ENCODE peak calls at places on chromosomes 7 and 10, in six cellular contexts. One of them, this sample, is unnamed. For H3K36me3, the result is how much of the 10 kb centered on the place peaks cover.

GRCh38 chr10:63236113-63236935 is 103.2 kb downstream of the NRBF2 start:
- DNase-seq in tibial nerve: no peak
- DNase-seq in brain microvascular endothelial cell: peak
- DNase-seq in CD4-positive, alpha-beta memory T cell: peak
- DNase-seq in heart right ventricle: no peak
- DNase-seq in adrenal gland: no peak
- DNase-seq in this sample: no peak

GRCh38 chr7:64882341-64883112 is 20.5 kb upstream of the ZNF273 start:
- DNase-seq in heart right ventricle: peak
- DNase-seq in adrenal gland: peak
- DNase-seq in brain microvascular endothelial cell: no peak
- DNase-seq in CD4-positive, alpha-beta memory T cell: no peak
- DNase-seq in tibial nerve: peak
- DNase-seq in this sample: no peak

GRCh38 chr10:43209064-43209455 is 57.8 kb downstream of the RASGEF1A start:
- DNase-seq in CD4-positive, alpha-beta memory T cell: no peak
- DNase-seq in adrenal gland: no peak
- DNase-seq in tibial nerve: no peak
- DNase-seq in heart right ventricle: no peak
- DNase-seq in brain microvascular endothelial cell: no peak
- DNase-seq in this sample: no peak

GRCh38 chr7:129376076-129376777 is 58.0 kb upstream of the STRIP2 start:
- DNase-seq in adrenal gland: no peak
- DNase-seq in heart right ventricle: no peak
- DNase-seq in tibial nerve: peak
- DNase-seq in CD4-positive, alpha-beta memory T cell: peak
- DNase-seq in brain microvascular endothelial cell: peak
- DNase-seq in this sample: peak

GRCh38 chr7:1055084-1055450 is 10.7 kb downstream of the GPR146 start:
- DNase-seq in tibial nerve: no peak
- DNase-seq in adrenal gland: no peak
- DNase-seq in CD4-positive, alpha-beta memory T cell: peak
- DNase-seq in heart right ventricle: peak
- DNase-seq in brain microvascular endothelial cell: no peak
- DNase-seq in this sample: peak

GRCh38 chr7:135260930-135261721 is 27.5 kb downstream of the STRA8 start:
- DNase-seq in tibial nerve: no peak
- DNase-seq in adrenal gland: no peak
- DNase-seq in heart right ventricle: no peak
- DNase-seq in brain microvascular endothelial cell: no peak
- DNase-seq in CD4-positive, alpha-beta memory T cell: no peak
- DNase-seq in this sample: no peak

GRCh38 chr10:97517778-97518561 is 19.2 kb downstream of the UBTD1 start:
- DNase-seq in adrenal gland: no peak
- DNase-seq in CD4-positive, alpha-beta memory T cell: no peak
- DNase-seq in brain microvascular endothelial cell: no peak
- DNase-seq in tibial nerve: no peak
- DNase-seq in heart right ventricle: no peak
- DNase-seq in this sample: no peak

GRCh38 chr7:92354214-92354613 is 93.1 kb upstream of the GATAD1 start:
- DNase-seq in tibial nerve: no peak
- DNase-seq in brain microvascular endothelial cell: no peak
- DNase-seq in CD4-positive, alpha-beta memory T cell: no peak
- DNase-seq in adrenal gland: no peak
- DNase-seq in heart right ventricle: no peak
- DNase-seq in this sample: no peak

GRCh38 chr7:15889501-15889900 is 203.0 kb upstream of the MEOX2 start:
- DNase-seq in brain microvascular endothelial cell: peak
- DNase-seq in heart right ventricle: no peak
- DNase-seq in CD4-positive, alpha-beta memory T cell: no peak
- DNase-seq in tibial nerve: peak
- DNase-seq in adrenal gland: no peak
- DNase-seq in this sample: no peak

GRCh38 chr10:26440091-26440445 is 1.9 kb downstream of the APBB1IP start:
- DNase-seq in brain microvascular endothelial cell: no peak
- DNase-seq in heart right ventricle: no peak
- DNase-seq in tibial nerve: no peak
- DNase-seq in adrenal gland: no peak
- DNase-seq in CD4-positive, alpha-beta memory T cell: no peak
- DNase-seq in this sample: no peak
- H3K4me3 ChIP-seq in brain microvascular endothelial cell: no peak
- H3K4me3 ChIP-seq in heart right ventricle: peak
- H3K4me3 ChIP-seq in tibial nerve: no peak
- H3K4me3 ChIP-seq in adrenal gland: no peak
- H3K4me3 ChIP-seq in CD4-positive, alpha-beta memory T cell: peak
- H3K4me3 ChIP-seq in this sample: peak

GRCh38 chr10:124037286-124037685 is 56.1 kb downstream of the CHST15 start:
- DNase-seq in heart right ventricle: no peak
- DNase-seq in brain microvascular endothelial cell: no peak
- DNase-seq in adrenal gland: no peak
- DNase-seq in tibial nerve: no peak
- DNase-seq in CD4-positive, alpha-beta memory T cell: no peak
- DNase-seq in this sample: no peak
- H3K36me3 ChIP-seq in heart right ventricle: under half
- H3K36me3 ChIP-seq in brain microvascular endothelial cell: under half
- H3K36me3 ChIP-seq in adrenal gland: under half
- H3K36me3 ChIP-seq in tibial nerve: under half
- H3K36me3 ChIP-seq in CD4-positive, alpha-beta memory T cell: under half
- H3K36me3 ChIP-seq in this sample: under half

DNA sequence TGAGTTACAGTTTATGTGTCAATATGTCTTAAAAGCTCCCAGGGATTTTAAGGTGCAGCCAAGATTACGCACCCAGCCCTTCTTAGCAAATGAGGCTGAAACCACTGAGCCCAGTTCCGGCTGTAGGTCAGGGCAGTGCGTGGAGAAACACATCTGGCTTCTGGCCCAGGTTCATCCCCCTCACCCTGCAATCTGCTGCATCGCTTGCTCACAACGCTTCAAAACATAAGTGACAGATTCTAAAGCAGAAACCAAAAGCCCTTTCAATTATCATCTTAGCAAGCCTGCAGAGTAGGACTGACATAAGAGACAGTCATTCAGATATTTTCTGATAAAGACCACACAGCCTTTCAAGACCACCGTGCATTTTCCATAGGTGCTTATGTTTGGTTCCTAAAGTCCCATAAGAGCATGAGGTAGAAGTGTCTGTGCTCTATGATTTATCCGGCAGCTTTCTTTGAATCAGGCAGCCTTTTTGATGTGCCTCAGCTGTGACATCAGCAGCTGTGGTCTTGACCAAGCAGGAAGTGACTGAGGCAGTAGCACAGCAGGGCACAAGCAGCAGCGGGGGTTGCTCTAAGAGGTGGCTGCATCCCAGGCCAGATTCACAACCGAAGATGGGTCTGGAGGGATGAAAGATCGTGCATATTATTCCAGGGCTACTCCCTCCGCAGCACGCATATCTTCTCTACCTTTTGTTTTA is 72.1 kb upstream of the LYZL2 start:
- DNase-seq in adrenal gland: no peak
- DNase-seq in brain microvascular endothelial cell: peak
- DNase-seq in tibial nerve: no peak
- DNase-seq in heart right ventricle: no peak
- DNase-seq in CD4-positive, alpha-beta memory T cell: peak
- DNase-seq in this sample: peak
- H3K27ac ChIP-seq in adrenal gland: no peak
- H3K27ac ChIP-seq in brain microvascular endothelial cell: peak
- H3K27ac ChIP-seq in tibial nerve: peak
- H3K27ac ChIP-seq in heart right ventricle: peak
- H3K27ac ChIP-seq in CD4-positive, alpha-beta memory T cell: peak
- H3K27ac ChIP-seq in this sample: peak

GRCh38 chr7:114021135-114021534 is 102.3 kb upstream of the PPP1R3A start:
- DNase-seq in brain microvascular endothelial cell: no peak
- DNase-seq in tibial nerve: no peak
- DNase-seq in CD4-positive, alpha-beta memory T cell: no peak
- DNase-seq in heart right ventricle: no peak
- DNase-seq in adrenal gland: no peak
- DNase-seq in this sample: no peak
- H3K4me3 ChIP-seq in brain microvascular endothelial cell: no peak
- H3K4me3 ChIP-seq in tibial nerve: no peak
- H3K4me3 ChIP-seq in CD4-positive, alpha-beta memory T cell: no peak
- H3K4me3 ChIP-seq in heart right ventricle: no peak
- H3K4me3 ChIP-seq in adrenal gland: no peak
- H3K4me3 ChIP-seq in this sample: no peak

GRCh38 chr10:114448897-114449296 is 44.6 kb upstream of the AFAP1L2 start:
- DNase-seq in CD4-positive, alpha-beta memory T cell: no peak
- DNase-seq in brain microvascular endothelial cell: no peak
- DNase-seq in adrenal gland: no peak
- DNase-seq in tibial nerve: no peak
- DNase-seq in heart right ventricle: no peak
- DNase-seq in this sample: no peak

GRCh38 chr10:114442115-114442630 is 37.9 kb upstream of the AFAP1L2 start:
- DNase-seq in adrenal gland: no peak
- DNase-seq in heart right ventricle: no peak
- DNase-seq in CD4-positive, alpha-beta memory T cell: no peak
- DNase-seq in brain microvascular endothelial cell: no peak
- DNase-seq in tibial nerve: no peak
- DNase-seq in this sample: no peak

GRCh38 chr10:114441107-114441506 is 36.8 kb upstream of the AFAP1L2 start:
- DNase-seq in brain microvascular endothelial cell: no peak
- DNase-seq in CD4-positive, alpha-beta memory T cell: no peak
- DNase-seq in heart right ventricle: no peak
- DNase-seq in adrenal gland: no peak
- DNase-seq in tibial nerve: no peak
- DNase-seq in this sample: no peak

GRCh38 chr10:114445332-114445731 is 41.0 kb upstream of the AFAP1L2 start:
- DNase-seq in adrenal gland: no peak
- DNase-seq in CD4-positive, alpha-beta memory T cell: no peak
- DNase-seq in brain microvascular endothelial cell: no peak
- DNase-seq in heart right ventricle: no peak
- DNase-seq in tibial nerve: no peak
- DNase-seq in this sample: no peak

DNA sequence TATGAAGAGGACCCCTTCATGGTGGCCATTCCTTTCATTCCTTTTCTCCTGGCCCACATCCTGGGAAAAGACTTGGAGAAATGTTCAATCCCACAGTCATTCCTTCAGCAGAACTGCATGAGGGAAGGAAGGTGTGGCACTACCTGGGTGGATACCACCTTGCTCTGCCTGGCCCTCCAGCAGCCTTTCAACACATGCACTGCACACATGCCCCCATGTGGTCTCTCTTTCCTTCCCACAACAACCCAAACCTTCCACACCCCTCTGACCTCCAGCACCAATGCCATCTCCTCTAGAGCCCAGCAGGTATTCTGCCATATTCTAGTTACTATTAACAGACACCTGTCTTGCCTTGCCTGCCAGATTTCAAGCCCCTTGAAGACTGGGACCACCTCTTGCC is 40.5 kb upstream of the AFAP1L2 start:
- DNase-seq in tibial nerve: no peak
- DNase-seq in brain microvascular endothelial cell: no peak
- DNase-seq in adrenal gland: no peak
- DNase-seq in CD4-positive, alpha-beta memory T cell: no peak
- DNase-seq in heart right ventricle: no peak
- DNase-seq in this sample: no peak
- H3K36me3 ChIP-seq in tibial nerve: under half
- H3K36me3 ChIP-seq in brain microvascular endothelial cell: under half
- H3K36me3 ChIP-seq in adrenal gland: under half
- H3K36me3 ChIP-seq in CD4-positive, alpha-beta memory T cell: under half
- H3K36me3 ChIP-seq in heart right ventricle: under half
- H3K36me3 ChIP-seq in this sample: under half

DNA sequence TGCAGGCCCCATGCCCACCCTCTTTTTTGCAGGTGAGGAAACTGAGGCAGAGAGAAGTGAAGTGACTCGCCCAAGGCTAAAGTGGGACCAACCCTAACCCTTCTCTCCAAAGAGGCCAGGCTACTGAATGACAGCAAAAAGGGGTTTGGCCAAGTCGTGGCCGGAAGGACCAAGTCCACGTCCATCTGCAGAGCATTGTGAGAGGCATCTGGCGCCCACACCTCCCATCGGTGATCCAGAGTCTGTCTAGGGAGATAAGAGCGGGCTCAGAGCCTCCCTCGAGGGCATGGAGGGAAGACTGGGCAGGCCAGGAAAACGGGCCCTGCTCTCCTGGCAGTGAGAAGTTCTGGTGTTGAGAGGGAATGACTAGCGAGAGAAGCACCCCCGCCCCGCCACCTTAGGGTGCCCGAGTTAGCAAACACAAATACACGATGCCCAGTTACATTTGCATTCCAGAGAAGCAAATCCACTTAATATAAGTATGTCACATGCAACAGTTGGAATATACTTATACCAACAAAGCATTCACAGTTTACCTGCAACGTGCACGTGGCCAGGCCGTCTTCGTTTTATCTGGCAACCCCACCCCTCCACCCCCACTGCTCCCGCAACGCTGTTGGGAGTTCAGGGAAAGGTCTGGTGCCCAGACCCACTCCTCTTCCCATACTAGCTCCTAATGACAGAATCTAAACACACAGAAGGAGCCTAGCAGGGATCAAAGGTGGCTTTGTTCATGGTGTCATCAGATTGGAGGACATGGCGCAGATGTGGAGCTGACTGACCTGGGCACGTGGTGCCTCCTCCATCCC is 124.9 kb downstream of the OAT start:
- DNase-seq in tibial nerve: no peak
- DNase-seq in adrenal gland: no peak
- DNase-seq in CD4-positive, alpha-beta memory T cell: no peak
- DNase-seq in heart right ventricle: no peak
- DNase-seq in brain microvascular endothelial cell: no peak
- DNase-seq in this sample: no peak
- H3K27ac ChIP-seq in tibial nerve: no peak
- H3K27ac ChIP-seq in adrenal gland: no peak
- H3K27ac ChIP-seq in CD4-positive, alpha-beta memory T cell: no peak
- H3K27ac ChIP-seq in heart right ventricle: no peak
- H3K27ac ChIP-seq in brain microvascular endothelial cell: no peak
- H3K27ac ChIP-seq in this sample: no peak

GRCh38 chr7:74604326-74605020 is 53.0 kb upstream of the GTF2I start:
- DNase-seq in heart right ventricle: peak
- DNase-seq in adrenal gland: peak
- DNase-seq in tibial nerve: no peak
- DNase-seq in brain microvascular endothelial cell: no peak
- DNase-seq in CD4-positive, alpha-beta memory T cell: no peak
- DNase-seq in this sample: no peak

GRCh38 chr7:74612015-74612829 is 45.3 kb upstream of the GTF2I start:
- DNase-seq in tibial nerve: no peak
- DNase-seq in CD4-positive, alpha-beta memory T cell: no peak
- DNase-seq in brain microvascular endothelial cell: peak
- DNase-seq in heart right ventricle: peak
- DNase-seq in adrenal gland: no peak
- DNase-seq in this sample: no peak

GRCh38 chr7:74606101-74606908 is 51.2 kb upstream of the GTF2I start:
- DNase-seq in brain microvascular endothelial cell: no peak
- DNase-seq in CD4-positive, alpha-beta memory T cell: peak
- DNase-seq in adrenal gland: peak
- DNase-seq in tibial nerve: no peak
- DNase-seq in heart right ventricle: peak
- DNase-seq in this sample: peak

GRCh38 chr7:74606909-74607255 is 50.6 kb upstream of the GTF2I start:
- DNase-seq in heart right ventricle: no peak
- DNase-seq in tibial nerve: no peak
- DNase-seq in CD4-positive, alpha-beta memory T cell: no peak
- DNase-seq in adrenal gland: no peak
- DNase-seq in brain microvascular endothelial cell: no peak
- DNase-seq in this sample: no peak
- H3K4me3 ChIP-seq in heart right ventricle: peak
- H3K4me3 ChIP-seq in tibial nerve: peak
- H3K4me3 ChIP-seq in CD4-positive, alpha-beta memory T cell: peak
- H3K4me3 ChIP-seq in adrenal gland: peak
- H3K4me3 ChIP-seq in brain microvascular endothelial cell: peak
- H3K4me3 ChIP-seq in this sample: peak

GRCh38 chr7:73461782-73462285 is 28.3 kb downstream of the FZD9 start:
- DNase-seq in brain microvascular endothelial cell: no peak
- DNase-seq in adrenal gland: no peak
- DNase-seq in heart right ventricle: no peak
- DNase-seq in tibial nerve: no peak
- DNase-seq in CD4-positive, alpha-beta memory T cell: no peak
- DNase-seq in this sample: no peak
- H3K36me3 ChIP-seq in brain microvascular endothelial cell: half or more
- H3K36me3 ChIP-seq in adrenal gland: under half
- H3K36me3 ChIP-seq in heart right ventricle: half or more
- H3K36me3 ChIP-seq in tibial nerve: under half
- H3K36me3 ChIP-seq in CD4-positive, alpha-beta memory T cell: half or more
- H3K36me3 ChIP-seq in this sample: half or more

This sample was measured in CD8-positive, alpha-beta memory T cell.